ENCODE peak calls at places on chromosomes 1 and 21, in four cellular contexts. L is K562, E is WTC11, W is H1. U is an unnamed sample.

GRCh38 chr1:95653598-95653997 is 419.6 kb downstream of the RWDD3 start:
- DNase-seq in W (no peak), E (no peak), L (no peak), U (no peak)

GRCh38 chr1:228842094-228842775 is 107.0 kb downstream of the RHOU start:
- DNase-seq in L (peak), W (no peak), E (no peak), U (no peak)

GRCh38 chr21:38286739-38287426 is 30.1 kb downstream of the KCNJ15 start:
- DNase-seq in L (no peak), E (no peak), W (no peak), U (no peak)

GRCh38 chr1:111924786-111925185 is 64.7 kb downstream of the KCND3 start:
- DNase-seq in W (no peak), L (no peak), E (no peak), U (no peak)

GRCh38 chr1:230176871-230177411 is 109.9 kb downstream of the GALNT2 start:
- DNase-seq in E (no peak), L (peak), W (no peak), U (no peak)

GRCh38 chr1:77347646-77348045 is 65.8 kb downstream of the AK5 start:
- DNase-seq in E (no peak), W (no peak), L (peak), U (peak)

GRCh38 chr21:35037384-35038105 is 11.6 kb downstream of the RUNX1 start:
- DNase-seq in L (no peak), W (no peak), E (no peak), U (no peak)

GRCh38 chr21:26170471-26171309 is at the start of gene APP:
- DNase-seq in E (peak), W (no peak), L (peak), U (peak)

GRCh38 chr1:170126691-170127090 is 19.1 kb upstream of the NTMT2 start:
- DNase-seq in W (peak), E (peak), L (no peak), U (peak)

GRCh38 chr1:39425151-39425550 is 66.3 kb upstream of the BMP8A start:
- DNase-seq in L (no peak), W (no peak), E (no peak), U (no peak)

GRCh38 chr1:202615501-202616354 is 94.5 kb downstream of the SYT2 start:
- DNase-seq in W (no peak), E (no peak), L (no peak), U (no peak)

GRCh38 chr1:208536176-208536575 is 292.0 kb upstream of the PLXNA2 start:
- DNase-seq in L (no peak), E (no peak), W (no peak), U (no peak)

GRCh38 chr1:24923485-24924113 is 6.5 kb downstream of the RUNX3 start:
- DNase-seq in L (no peak), E (no peak), W (no peak), U (no peak)

GRCh38 chr21:42360317-42360716 is 6.0 kb downstream of the TFF1 start:
- DNase-seq in L (peak), E (no peak), W (no peak), U (peak)

GRCh38 chr1:206455681-206456344 is 14.5 kb upstream of the IKBKE start:
- DNase-seq in L (peak), E (no peak), W (no peak), U (no peak)

GRCh38 chr1:69321311-69321710 is 246.4 kb upstream of the LRRC7 start:
- DNase-seq in E (no peak), L (no peak), W (no peak), U (peak)

GRCh38 chr1:226542623-226543103 is 5.9 kb upstream of the STUM start:
- DNase-seq in E (no peak), W (no peak), L (no peak), U (no peak)

GRCh38 chr1:37574834-37575479 is 18.2 kb downstream of the DNALI1 start:
- DNase-seq in E (no peak), L (no peak), W (no peak), U (no peak)

GRCh38 chr21:34613679-34614442 is 1.1 kb downstream of the RCAN1 start:
- DNase-seq in E (no peak), W (no peak), L (peak), U (no peak)

GRCh38 chr1:204080163-204080903 is 7.4 kb downstream of the SOX13 start:
- DNase-seq in W (peak), L (peak), E (peak), U (peak)

GRCh38 chr1:116334015-116334547 is 39.0 kb upstream of the ATP1A1 start:
- DNase-seq in E (no peak), L (no peak), W (no peak), U (no peak)

GRCh38 chr21:36877741-36878140 is 88.7 kb downstream of the HLCS start:
- DNase-seq in W (no peak), E (no peak), L (no peak), U (no peak)

GRCh38 chr1:164380893-164381292 is 178.1 kb upstream of the PBX1 start:
- DNase-seq in E (no peak), L (no peak), W (no peak), U (no peak)

GRCh38 chr1:220487297-220487820 is 40.6 kb upstream of the MARK1 start:
- DNase-seq in L (no peak), W (no peak), E (no peak), U (peak)

GRCh38 chr1:185520188-185520935 is 203.3 kb upstream of the IVNS1ABP start:
- DNase-seq in L (no peak), E (no peak), W (no peak), U (no peak)

GRCh38 chr1:174875306-174875705 is 124.4 kb upstream of the CACYBP start:
- DNase-seq in W (no peak), E (peak), L (no peak), U (peak)

GRCh38 chr1:228318823-228319241 is 87.8 kb downstream of the TRIM11 start:
- DNase-seq in W (no peak), L (no peak), E (no peak), U (no peak)

GRCh38 chr21:26125433-26126167 is 45.0 kb downstream of the APP start:
- DNase-seq in W (no peak), L (no peak), E (no peak), U (no peak)

GRCh38 chr1:58650141-58650540 is 49.7 kb downstream of the MYSM1 start:
- DNase-seq in L (no peak), W (no peak), E (no peak), U (no peak)

GRCh38 chr1:31434101-31434871 is 21.3 kb downstream of the SERINC2 start:
- DNase-seq in W (no peak), E (no peak), L (no peak), U (peak)

GRCh38 chr1:231106347-231106746 is 55.5 kb upstream of the TRIM67 start:
- DNase-seq in L (no peak), W (no peak), E (no peak), U (no peak)

GRCh38 chr1:155858805-155859233 is 548 bp upstream of the SYT11 start:
- DNase-seq in L (no peak), W (no peak), E (no peak), U (no peak)

GRCh38 chr1:111690306-111690617 is 48.9 kb downstream of the INKA2 start:
- DNase-seq in W (no peak), E (no peak), L (no peak), U (no peak)

GRCh38 chr1:117708323-117709288 is 102.8 kb downstream of the TENT5C start:
- DNase-seq in W (no peak), E (peak), L (peak), U (peak)

GRCh38 chr1:32536764-32537163 is 2.5 kb upstream of the ZBTB8A start:
- DNase-seq in W (no peak), L (no peak), E (no peak), U (no peak)

GRCh38 chr1:32540589-32540988 is 1.4 kb downstream of the ZBTB8A start:
- DNase-seq in L (peak), E (no peak), W (no peak), U (peak)

GRCh38 chr1:32538887-32539583 is at the start of gene ZBTB8A:
- DNase-seq in W (peak), E (peak), L (peak), U (peak)

GRCh38 chr1:32541064-32541566 is 1.9 kb downstream of the ZBTB8A start:
- DNase-seq in L (no peak), W (no peak), E (no peak), U (no peak)

GRCh38 chr1:32539584-32540571 is 651 bp downstream of the ZBTB8A start:
- DNase-seq in E (peak), W (no peak), L (peak), U (peak)
- TF ChIP-seq CREB1 in E (no peak), W (no peak), L (no peak), U (no peak)

GRCh38 chr1:42934111-42934510 is 24.6 kb downstream of the SLC2A1 start:
- DNase-seq in W (no peak), E (no peak), L (no peak), U (no peak)

GRCh38 chr1:42931911-42932422 is 26.7 kb downstream of the SLC2A1 start:
- DNase-seq in W (no peak), E (no peak), L (peak), U (peak)

GRCh38 chr1:42932442-42932941 is 26.2 kb downstream of the SLC2A1 start:
- DNase-seq in W (no peak), E (no peak), L (no peak), U (no peak)

GRCh38 chr1:42933610-42934009 is 25.1 kb downstream of the SLC2A1 start:
- DNase-seq in W (no peak), L (no peak), E (no peak), U (no peak)

GRCh38 chr1:42933060-42933586 is 25.5 kb downstream of the SLC2A1 start:
- DNase-seq in W (no peak), L (no peak), E (no peak), U (no peak)
- TF ChIP-seq CREB1 in W (no peak), L (no peak), E (no peak), U (no peak)

GRCh38 chr1:53361541-53361961 is 33.7 kb upstream of the LRP8 start:
- DNase-seq in L (no peak), W (no peak), E (peak), U (no peak)

GRCh38 chr1:53359934-53360276 is 32.0 kb upstream of the LRP8 start:
- DNase-seq in W (no peak), L (no peak), E (no peak), U (no peak)

GRCh38 chr1:53365405-53366063 is 37.7 kb upstream of the LRP8 start:
- DNase-seq in W (no peak), E (peak), L (no peak), U (no peak)

GRCh38 chr1:53362270-53362669 is 34.4 kb upstream of the LRP8 start:
- DNase-seq in W (no peak), L (no peak), E (peak), U (no peak)

DNA sequence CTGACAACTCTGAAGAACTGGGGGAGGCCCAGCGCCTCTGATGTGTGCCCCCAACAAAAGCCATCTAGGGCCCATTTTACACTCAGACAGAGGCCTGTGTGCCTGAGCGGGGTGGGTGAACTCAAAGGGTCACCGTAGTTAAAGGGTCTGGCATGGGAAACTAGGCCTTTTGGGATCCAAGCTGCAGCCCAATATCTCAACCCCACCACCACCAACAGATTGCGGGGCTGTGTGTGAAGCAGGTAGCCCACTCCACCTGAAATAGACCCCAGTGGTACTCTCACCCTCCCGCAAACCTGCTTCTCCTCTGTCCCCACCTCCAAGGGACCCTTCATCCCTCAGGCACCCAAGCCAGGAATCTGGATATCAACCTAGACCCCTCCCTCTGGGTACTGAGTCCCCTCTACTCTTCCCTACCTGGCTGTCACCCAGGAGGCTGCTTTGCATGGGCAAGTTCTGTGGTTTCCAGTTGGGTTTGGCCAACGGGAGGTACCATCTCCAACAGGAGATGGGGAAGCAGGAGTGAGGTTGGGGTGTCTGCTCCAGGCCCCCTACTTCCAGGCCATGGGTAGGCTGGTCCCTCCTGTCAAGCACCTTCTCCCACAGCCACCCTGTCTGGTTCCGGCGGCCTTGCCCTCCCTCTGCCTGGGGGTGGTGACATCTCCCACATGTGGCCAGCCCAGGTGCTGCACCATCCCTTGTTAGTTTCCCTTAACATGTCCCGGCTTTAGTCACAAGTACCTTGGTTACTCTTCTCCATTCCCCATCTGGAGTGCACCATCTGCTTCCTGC is 35.2 kb upstream of the LRP8 start:
- DNase-seq in L (peak), E (peak), W (no peak), U (peak)
- TF ChIP-seq CREB1 in L (no peak), E (no peak), W (no peak), U (no peak)

DNA sequence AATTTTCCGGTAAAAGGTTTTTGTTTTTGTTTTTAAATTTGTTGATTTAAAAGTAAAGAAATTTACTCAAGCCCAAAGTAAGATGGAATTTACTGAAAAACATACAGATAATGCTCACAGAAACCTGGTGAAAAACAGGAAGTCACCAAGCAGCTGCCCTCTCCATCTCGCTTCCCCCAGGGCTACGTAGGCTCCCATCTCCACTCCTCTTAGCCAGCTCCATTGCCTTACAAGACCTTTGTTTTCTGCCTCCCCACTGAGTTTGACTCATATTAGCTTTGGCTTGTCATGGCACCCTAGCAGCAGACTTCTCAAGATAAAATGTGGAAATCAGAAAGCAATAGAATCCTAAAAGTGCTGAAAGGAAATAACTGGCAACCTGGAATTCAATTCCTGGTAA is 57.9 kb downstream of the PHTF1 start:
- DNase-seq in E (peak), W (peak), L (no peak), U (peak)
- TF ChIP-seq CREB1 in E (no peak), W (no peak), L (no peak), U (no peak)

GRCh38 chr1:192824511-192824910 is 15.7 kb downstream of the RGS2 start:
- DNase-seq in W (no peak), E (no peak), L (no peak), U (no peak)

GRCh38 chr1:192831706-192832355 is 23.0 kb downstream of the RGS2 start:
- DNase-seq in W (no peak), E (no peak), L (no peak), U (no peak)

GRCh38 chr1:192832492-192832891 is 23.7 kb downstream of the RGS2 start:
- DNase-seq in L (no peak), W (no peak), E (no peak), U (no peak)

GRCh38 chr1:192830596-192831241 is 21.9 kb downstream of the RGS2 start:
- DNase-seq in W (no peak), L (no peak), E (no peak), U (peak)

DNA sequence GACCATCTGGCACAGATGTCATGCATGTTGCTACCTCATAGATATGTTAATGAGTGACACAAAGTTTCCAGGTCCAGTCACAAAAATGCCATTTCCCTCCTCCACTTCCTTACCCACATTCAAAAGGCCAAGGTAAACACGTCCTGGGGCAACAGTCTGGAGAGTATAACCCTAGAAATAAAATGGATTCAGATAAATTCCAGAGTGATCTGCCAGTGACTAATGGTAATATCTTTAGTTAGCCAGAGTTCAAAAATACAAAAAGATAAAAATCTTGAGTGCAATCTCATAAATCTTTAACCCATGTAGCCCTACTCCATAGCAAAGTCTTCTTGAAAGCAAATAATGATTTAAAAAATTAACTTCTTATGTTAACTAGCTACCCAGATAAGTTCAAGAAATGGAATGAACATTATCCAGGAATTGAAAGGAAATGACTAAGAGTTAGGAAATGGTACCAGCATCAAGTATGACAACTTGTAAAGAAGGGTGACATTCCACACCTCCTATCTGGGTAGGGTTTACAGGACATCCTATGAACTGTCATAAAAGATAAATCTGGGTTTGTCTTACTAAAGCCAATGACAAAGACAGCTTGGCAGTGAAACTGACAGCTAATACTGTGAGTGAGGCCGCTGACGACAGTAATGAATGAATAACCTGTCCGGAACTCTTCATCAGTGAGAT is 18.1 kb downstream of the RGS2 start:
- DNase-seq in E (no peak), W (no peak), L (no peak), U (no peak)
- TF ChIP-seq CREB1 in E (no peak), W (no peak), L (no peak), U (no peak)

DNA sequence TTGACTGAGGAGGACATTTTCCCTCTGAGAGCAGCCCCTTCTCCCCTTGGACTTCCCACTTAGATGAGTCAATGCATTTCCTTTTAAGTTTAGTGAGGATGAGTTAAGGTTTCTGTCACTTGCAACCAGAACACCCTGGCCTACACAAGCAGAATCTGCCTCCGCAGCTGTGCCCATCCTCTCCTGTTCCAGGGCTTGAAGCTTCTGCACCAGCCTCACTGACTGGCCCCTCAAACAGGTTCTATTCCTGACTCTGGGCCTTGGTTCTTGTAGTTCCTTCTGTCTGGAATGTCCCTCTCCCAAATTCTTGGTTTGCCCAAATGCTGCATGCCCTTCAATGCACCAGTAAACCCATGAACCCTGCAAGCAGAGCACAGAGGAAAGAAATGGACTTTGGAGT is 394.4 kb downstream of the PTPRU start:
- DNase-seq in L (no peak), W (no peak), E (no peak), U (no peak)
- TF ChIP-seq CREB1 in L (no peak), W (no peak), E (no peak), U (no peak)

GRCh38 chr1:17771014-17771413 is 15.9 kb downstream of the ACTL8 start:
- DNase-seq in W (no peak), L (no peak), E (no peak), U (no peak)

GRCh38 chr1:17764578-17764977 is 9.4 kb downstream of the ACTL8 start:
- DNase-seq in E (no peak), W (no peak), L (no peak), U (no peak)

GRCh38 chr1:17765444-17766411 is 10.6 kb downstream of the ACTL8 start:
- DNase-seq in L (no peak), E (no peak), W (no peak), U (no peak)

GRCh38 chr1:17772580-17773215 is 17.6 kb downstream of the ACTL8 start:
- DNase-seq in L (no peak), W (no peak), E (no peak), U (no peak)

GRCh38 chr1:17768651-17769241 is 13.6 kb downstream of the ACTL8 start:
- DNase-seq in W (no peak), E (no peak), L (no peak), U (no peak)
- TF ChIP-seq CREB1 in W (no peak), E (no peak), L (no peak), U (no peak)

U was measured in GM23338.